ENCODE peak calls at places on chromosomes 16 and 17, in nine cellular contexts. One of them, this sample, is unnamed. For H3K9me3 and H3K4me1, the result is how much of the 10 kb centered on the place peaks cover.

GRCh38 chr17:10618202-10618635 is 38.9 kb downstream of the MYH3 start:
- DNase-seq in psoas muscle: peak
- DNase-seq in thoracic aorta: no peak
- DNase-seq in adrenal gland: peak
- DNase-seq in prostate gland: peak
- DNase-seq in IMR-90: peak
- DNase-seq in ovary: peak
- DNase-seq in A549: peak
- DNase-seq in Peyer's patch: peak
- DNase-seq in this sample: peak

GRCh38 chr16:11251525-11252481 is 4.2 kb downstream of the SOCS1 start:
- DNase-seq in psoas muscle: no peak
- DNase-seq in thoracic aorta: no peak
- DNase-seq in adrenal gland: no peak
- DNase-seq in prostate gland: no peak
- DNase-seq in IMR-90: peak
- DNase-seq in ovary: peak
- DNase-seq in A549: no peak
- DNase-seq in Peyer's patch: no peak
- DNase-seq in this sample: no peak

GRCh38 chr17:882827-883585 is 96.6 kb downstream of the NXN start:
- DNase-seq in psoas muscle: peak
- DNase-seq in thoracic aorta: no peak
- DNase-seq in adrenal gland: peak
- DNase-seq in prostate gland: peak
- DNase-seq in IMR-90: peak
- DNase-seq in ovary: peak
- DNase-seq in A549: no peak
- DNase-seq in Peyer's patch: no peak
- DNase-seq in this sample: peak

GRCh38 chr17:68053237-68054030 is 17.9 kb downstream of the KPNA2 start:
- DNase-seq in psoas muscle: peak
- DNase-seq in thoracic aorta: no peak
- DNase-seq in adrenal gland: no peak
- DNase-seq in prostate gland: no peak
- DNase-seq in IMR-90: peak
- DNase-seq in ovary: no peak
- DNase-seq in A549: no peak
- DNase-seq in Peyer's patch: no peak
- DNase-seq in this sample: peak

GRCh38 chr17:65183736-65184135 is 46.6 kb downstream of the RGS9 start:
- DNase-seq in psoas muscle: no peak
- DNase-seq in thoracic aorta: no peak
- DNase-seq in adrenal gland: no peak
- DNase-seq in prostate gland: peak
- DNase-seq in IMR-90: peak
- DNase-seq in ovary: no peak
- DNase-seq in A549: peak
- DNase-seq in Peyer's patch: no peak
- DNase-seq in this sample: no peak

GRCh38 chr17:37475713-37476420 is 13.8 kb upstream of the DUSP14 start:
- DNase-seq in psoas muscle: no peak
- DNase-seq in thoracic aorta: no peak
- DNase-seq in adrenal gland: no peak
- DNase-seq in prostate gland: no peak
- DNase-seq in IMR-90: no peak
- DNase-seq in ovary: no peak
- DNase-seq in A549: no peak
- DNase-seq in Peyer's patch: no peak
- DNase-seq in this sample: no peak

GRCh38 chr17:35088911-35089845 is 25.7 kb upstream of the RFFL start:
- DNase-seq in psoas muscle: peak
- DNase-seq in thoracic aorta: peak
- DNase-seq in adrenal gland: peak
- DNase-seq in prostate gland: peak
- DNase-seq in IMR-90: peak
- DNase-seq in ovary: peak
- DNase-seq in A549: no peak
- DNase-seq in Peyer's patch: peak
- DNase-seq in this sample: peak

GRCh38 chr17:9322298-9322697 is 253.3 kb downstream of the STX8 start:
- DNase-seq in psoas muscle: no peak
- DNase-seq in thoracic aorta: no peak
- DNase-seq in adrenal gland: no peak
- DNase-seq in prostate gland: no peak
- DNase-seq in IMR-90: no peak
- DNase-seq in ovary: no peak
- DNase-seq in A549: no peak
- DNase-seq in Peyer's patch: no peak
- DNase-seq in this sample: no peak

GRCh38 chr17:18933102-18934058 is 18.6 kb upstream of the SLC5A10 start:
- DNase-seq in psoas muscle: no peak
- DNase-seq in thoracic aorta: no peak
- DNase-seq in adrenal gland: no peak
- DNase-seq in prostate gland: no peak
- DNase-seq in IMR-90: no peak
- DNase-seq in ovary: no peak
- DNase-seq in A549: no peak
- DNase-seq in Peyer's patch: no peak
- DNase-seq in this sample: peak

GRCh38 chr17:48804936-48805411 is 12.1 kb downstream of the TTLL6 start:
- DNase-seq in psoas muscle: peak
- DNase-seq in thoracic aorta: no peak
- DNase-seq in adrenal gland: peak
- DNase-seq in prostate gland: peak
- DNase-seq in IMR-90: peak
- DNase-seq in ovary: peak
- DNase-seq in A549: peak
- DNase-seq in Peyer's patch: peak
- DNase-seq in this sample: peak

GRCh38 chr16:30004424-30004776 is 6.4 kb downstream of the DOC2A start:
- DNase-seq in psoas muscle: no peak
- DNase-seq in thoracic aorta: no peak
- DNase-seq in adrenal gland: no peak
- DNase-seq in prostate gland: no peak
- DNase-seq in IMR-90: no peak
- DNase-seq in ovary: no peak
- DNase-seq in A549: no peak
- DNase-seq in Peyer's patch: no peak
- DNase-seq in this sample: no peak

GRCh38 chr17:35022536-35023063 is 40.9 kb downstream of the RFFL start:
- DNase-seq in psoas muscle: peak
- DNase-seq in thoracic aorta: peak
- DNase-seq in adrenal gland: peak
- DNase-seq in prostate gland: peak
- DNase-seq in IMR-90: peak
- DNase-seq in ovary: peak
- DNase-seq in A549: peak
- DNase-seq in Peyer's patch: no peak
- DNase-seq in this sample: peak

GRCh38 chr17:5097101-5097834 is 14.4 kb downstream of the ZNF232 start:
- DNase-seq in psoas muscle: peak
- DNase-seq in thoracic aorta: no peak
- DNase-seq in adrenal gland: peak
- DNase-seq in prostate gland: peak
- DNase-seq in IMR-90: no peak
- DNase-seq in ovary: peak
- DNase-seq in A549: no peak
- DNase-seq in Peyer's patch: no peak
- DNase-seq in this sample: peak

GRCh38 chr16:84916156-84916555 is 95.2 kb downstream of the ZDHHC7 start:
- DNase-seq in psoas muscle: no peak
- DNase-seq in thoracic aorta: no peak
- DNase-seq in adrenal gland: no peak
- DNase-seq in prostate gland: no peak
- DNase-seq in IMR-90: no peak
- DNase-seq in ovary: no peak
- DNase-seq in A549: no peak
- DNase-seq in Peyer's patch: no peak
- DNase-seq in this sample: no peak

GRCh38 chr16:49858200-49859129 is 2.6 kb upstream of the ZNF423 start:
- DNase-seq in psoas muscle: peak
- DNase-seq in thoracic aorta: peak
- DNase-seq in adrenal gland: peak
- DNase-seq in prostate gland: no peak
- DNase-seq in IMR-90: no peak
- DNase-seq in ovary: peak
- DNase-seq in A549: peak
- DNase-seq in Peyer's patch: peak
- DNase-seq in this sample: peak

DNA sequence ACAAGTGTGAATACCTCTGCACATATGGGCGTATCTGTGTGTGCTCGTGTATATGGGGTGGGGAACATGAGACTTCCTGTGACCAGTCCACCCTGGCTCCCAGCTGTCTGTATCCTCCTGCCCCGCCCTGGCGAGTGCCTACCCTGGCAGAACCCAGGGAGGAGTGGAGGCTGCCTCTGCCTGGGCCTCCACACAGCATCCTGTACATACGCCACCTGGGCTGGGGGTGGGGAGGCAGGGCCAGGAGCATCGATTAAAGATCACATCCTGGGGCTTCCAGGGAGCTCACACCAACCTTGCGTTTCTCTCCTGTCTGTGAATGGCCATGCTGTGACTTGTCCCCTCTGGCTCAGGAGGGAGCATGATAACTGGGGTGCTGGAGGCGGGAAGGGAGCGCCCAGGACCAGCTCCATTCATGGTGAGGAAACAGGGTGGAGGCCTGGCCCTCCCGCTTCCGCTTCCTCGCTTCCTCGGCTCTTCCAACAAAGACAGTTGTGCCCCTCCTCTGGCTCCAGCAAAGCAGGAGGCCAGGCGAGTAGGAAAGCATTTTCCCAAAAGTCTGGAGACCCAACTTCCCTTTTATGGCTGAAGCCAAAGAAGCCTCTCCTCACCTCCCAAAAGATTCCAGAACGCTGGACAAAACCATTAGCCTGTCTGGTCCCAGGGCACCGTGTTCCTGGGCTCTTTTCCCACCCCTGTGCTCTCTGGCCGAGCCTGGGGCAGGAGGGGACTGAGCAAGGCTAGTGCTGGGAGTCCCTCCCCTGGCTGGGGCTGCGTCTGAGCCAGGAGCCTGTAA is 23.0 kb downstream of the ADAM11 start:
- DNase-seq in psoas muscle: no peak
- DNase-seq in thoracic aorta: no peak
- DNase-seq in adrenal gland: no peak
- DNase-seq in prostate gland: no peak
- DNase-seq in IMR-90: no peak
- DNase-seq in ovary: no peak
- DNase-seq in A549: no peak
- DNase-seq in Peyer's patch: peak
- DNase-seq in this sample: no peak
- H3K27ac ChIP-seq in psoas muscle: peak
- H3K27ac ChIP-seq in thoracic aorta: peak
- H3K27ac ChIP-seq in adrenal gland: no peak
- H3K27ac ChIP-seq in prostate gland: peak
- H3K27ac ChIP-seq in IMR-90: no peak
- H3K27ac ChIP-seq in ovary: peak
- H3K27ac ChIP-seq in A549: no peak
- H3K27ac ChIP-seq in Peyer's patch: no peak
- H3K27ac ChIP-seq in this sample: no peak

GRCh38 chr17:73823684-73824083 is 179.4 kb upstream of the SDK2 start:
- DNase-seq in psoas muscle: no peak
- DNase-seq in thoracic aorta: no peak
- DNase-seq in adrenal gland: no peak
- DNase-seq in prostate gland: no peak
- DNase-seq in IMR-90: no peak
- DNase-seq in ovary: no peak
- DNase-seq in A549: no peak
- DNase-seq in Peyer's patch: no peak
- DNase-seq in this sample: no peak
- H3K9me3 ChIP-seq in psoas muscle: under half
- H3K9me3 ChIP-seq in thoracic aorta: under half
- H3K9me3 ChIP-seq in adrenal gland: under half
- H3K9me3 ChIP-seq in prostate gland: under half
- H3K9me3 ChIP-seq in IMR-90: under half
- H3K9me3 ChIP-seq in ovary: under half
- H3K9me3 ChIP-seq in A549: under half
- H3K9me3 ChIP-seq in Peyer's patch: under half
- H3K9me3 ChIP-seq in this sample: under half

DNA sequence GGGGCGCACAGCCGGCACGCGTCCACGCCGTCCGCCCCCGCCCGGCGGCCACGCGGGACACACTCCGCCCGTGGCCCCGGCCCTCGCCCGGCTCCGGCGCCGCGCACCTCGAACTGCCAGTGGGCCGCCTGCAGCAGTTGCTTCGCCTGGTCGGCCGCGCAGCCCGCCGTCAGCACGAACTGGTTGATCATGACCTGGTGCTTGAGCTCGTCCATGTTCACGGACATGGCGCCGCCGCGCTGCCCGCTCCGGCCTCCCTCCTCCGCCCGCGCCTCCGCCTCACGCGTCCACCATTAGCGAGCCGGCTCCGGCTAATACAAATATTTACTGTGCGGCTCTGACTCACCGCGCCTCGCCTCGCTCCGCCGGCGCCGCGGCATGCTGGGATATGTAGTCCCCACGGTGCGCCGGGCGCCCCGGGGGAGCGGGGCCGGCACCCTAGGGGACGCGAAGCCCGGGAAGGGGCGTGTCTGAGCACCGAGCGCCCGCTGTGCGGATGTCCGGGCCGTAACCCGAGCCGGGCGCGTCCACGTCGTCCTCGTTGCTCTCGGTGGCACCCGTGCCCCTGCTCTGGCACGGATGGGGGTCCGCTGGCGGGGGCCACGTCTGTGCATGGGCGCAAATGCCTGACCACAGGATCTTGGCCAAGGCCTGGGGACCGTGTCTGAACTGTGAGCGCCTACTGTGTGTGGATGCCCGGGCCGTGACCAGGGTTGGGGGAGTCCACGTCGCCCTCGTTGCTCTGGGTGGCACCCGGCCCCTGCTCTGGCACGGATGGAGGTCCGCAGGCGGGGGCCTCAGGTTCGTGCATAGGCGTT is at the start of gene UBALD1:
- DNase-seq in psoas muscle: peak
- DNase-seq in thoracic aorta: peak
- DNase-seq in adrenal gland: peak
- DNase-seq in prostate gland: peak
- DNase-seq in IMR-90: peak
- DNase-seq in ovary: peak
- DNase-seq in A549: peak
- DNase-seq in Peyer's patch: peak
- DNase-seq in this sample: peak
- H3K4me1 ChIP-seq in psoas muscle: under half
- H3K4me1 ChIP-seq in thoracic aorta: under half
- H3K4me1 ChIP-seq in adrenal gland: under half
- H3K4me1 ChIP-seq in prostate gland: under half
- H3K4me1 ChIP-seq in IMR-90: under half
- H3K4me1 ChIP-seq in ovary: under half
- H3K4me1 ChIP-seq in A549: under half
- H3K4me1 ChIP-seq in Peyer's patch: under half
- H3K4me1 ChIP-seq in this sample: under half

DNA sequence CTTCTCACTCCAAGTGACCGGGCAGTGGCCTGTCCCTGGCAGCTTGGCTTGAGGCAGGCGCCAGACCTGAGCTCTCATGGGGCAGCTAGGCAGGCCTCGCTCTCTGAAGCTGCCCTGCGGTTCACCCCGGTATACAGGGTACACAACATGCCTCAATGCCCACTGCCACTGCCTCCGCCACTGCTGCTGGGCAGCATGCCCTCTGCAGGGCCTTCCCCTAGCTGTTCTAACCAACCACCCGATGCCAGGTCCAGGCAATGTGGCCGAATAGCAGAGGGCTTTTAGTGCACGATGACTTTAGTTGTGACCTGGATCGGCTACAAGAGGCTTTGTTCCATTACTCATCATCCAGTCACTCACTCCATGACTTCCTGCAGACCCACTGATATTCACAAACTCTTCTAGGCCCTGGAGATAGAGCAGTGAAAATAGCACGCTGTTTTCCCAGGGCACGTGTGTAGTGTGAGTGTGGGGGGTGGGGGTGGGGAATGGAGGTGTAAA is 19.7 kb downstream of the CDC42EP4 start:
- DNase-seq in psoas muscle: peak
- DNase-seq in thoracic aorta: peak
- DNase-seq in adrenal gland: peak
- DNase-seq in prostate gland: no peak
- DNase-seq in IMR-90: peak
- DNase-seq in ovary: no peak
- DNase-seq in A549: no peak
- DNase-seq in Peyer's patch: no peak
- DNase-seq in this sample: no peak
- H3K27ac ChIP-seq in psoas muscle: peak
- H3K27ac ChIP-seq in thoracic aorta: peak
- H3K27ac ChIP-seq in adrenal gland: peak
- H3K27ac ChIP-seq in prostate gland: peak
- H3K27ac ChIP-seq in IMR-90: peak
- H3K27ac ChIP-seq in ovary: peak
- H3K27ac ChIP-seq in A549: peak
- H3K27ac ChIP-seq in Peyer's patch: peak
- H3K27ac ChIP-seq in this sample: peak